ENCODE peak calls at places on chromosomes 2 and 18, in four cellular contexts. G is stomach, X is HL-60, R is heart left ventricle. L is an unnamed sample.
A peak's percentile ranks its signal among the peaks of the same experiment; 100 is the strongest.

GRCh38 chr2:194539436-194539835 is 1117.6 kb upstream of the SLC39A10 start:
- DNase-seq in G (no peak), R (no peak), X (no peak), L (no peak)

GRCh38 chr18:8882632-8883408 is 177.5 kb downstream of the MTCL1 start:
- DNase-seq in G (no peak), X (no peak), R (no peak), L (no peak)

GRCh38 chr2:212921061-212921460 is 230.4 kb downstream of the IKZF2 start:
- DNase-seq in G (no peak), X (no peak), R (no peak), L (no peak)

GRCh38 chr2:118386636-118387302 is 298.5 kb downstream of the INSIG2 start:
- DNase-seq in G (no peak), R (no peak), X (no peak), L (no peak)

GRCh38 chr2:211985393-211985792 is 553.2 kb downstream of the ERBB4 start:
- DNase-seq in R (no peak), G (no peak), X (no peak), L (no peak)

GRCh38 chr2:188634656-188635055 is 339.5 kb upstream of the COL3A1 start:
- DNase-seq in G (no peak), R (no peak), X (no peak), L (no peak)

GRCh38 chr2:128786800-128787478 is 468.3 kb upstream of the HS6ST1 start:
- DNase-seq in X (no peak), R (no peak), G (no peak), L (no peak)

GRCh38 chr2:183037660-183038340 is 457 bp downstream of the NCKAP1 start:
- DNase-seq in G (no peak), X (peak; percentile 24), R (no peak), L (peak; percentile 46)

GRCh38 chr2:240672701-240673190 is 9.9 kb downstream of the AQP12B start:
- DNase-seq in X (no peak), R (no peak), G (no peak), L (no peak)

GRCh38 chr2:160417745-160418397 is 75.7 kb downstream of the RBMS1 start:
- DNase-seq in R (no peak), G (no peak), X (no peak), L (no peak)

GRCh38 chr2:175233135-175233719 is 51.7 kb upstream of the ATP5MC3 start:
- DNase-seq in X (no peak), R (no peak), G (no peak), L (no peak)

GRCh38 chr2:216404010-216404618 is 8.2 kb upstream of the SMARCAL1 start:
- DNase-seq in G (peak; percentile 35), X (no peak), R (no peak), L (peak; percentile 54)

GRCh38 chr2:54763636-54764291 is 40.3 kb downstream of the EML6 start:
- DNase-seq in R (no peak), X (no peak), G (no peak), L (peak; percentile 21)

GRCh38 chr18:74446178-74446577 is 10.9 kb downstream of the DIPK1C start:
- DNase-seq in X (no peak), R (no peak), G (no peak), L (no peak)
- H3K27me3 ChIP-seq in X (peaks cover under 1% of the 10 kb centered on the region), R (no peaks in the 10 kb centered on the region), G (no peaks in the 10 kb centered on the region), L (no peaks in the 10 kb centered on the region)

GRCh38 chr18:23493654-23494053 is 9.7 kb upstream of the RMC1 start:
- DNase-seq in G (no peak), R (no peak), X (no peak), L (no peak)
- H3K27me3 ChIP-seq in G (no peaks in the 10 kb centered on the region), R (no peaks in the 10 kb centered on the region), X (no peaks in the 10 kb centered on the region), L (no peaks in the 10 kb centered on the region)

DNA sequence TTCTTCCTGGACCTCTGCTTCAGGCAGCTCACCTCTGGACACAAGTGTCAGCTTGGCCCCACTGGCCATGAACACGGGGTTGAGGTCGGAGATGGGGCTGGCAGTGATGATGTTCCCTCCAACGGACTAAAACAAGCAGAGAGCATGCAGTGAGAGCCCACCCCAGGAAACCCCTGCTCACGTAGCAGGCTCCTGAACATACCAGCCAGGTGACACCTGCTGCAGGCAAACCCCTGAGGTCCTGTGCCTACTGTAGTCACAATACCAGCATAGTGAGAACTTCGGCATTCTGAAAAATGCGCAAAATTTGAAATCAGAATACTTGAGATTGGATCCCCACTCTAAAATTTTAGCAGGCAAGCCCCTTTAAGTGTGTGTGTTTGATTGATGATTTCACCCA is 32.9 kb downstream of the XDH start:
- DNase-seq in G (no peak), R (no peak), X (no peak), L (no peak)
- H3K27me3 ChIP-seq in G (no peaks in the 10 kb centered on the region), R (no peaks in the 10 kb centered on the region), X (no peaks in the 10 kb centered on the region), L (no peaks in the 10 kb centered on the region)

DNA sequence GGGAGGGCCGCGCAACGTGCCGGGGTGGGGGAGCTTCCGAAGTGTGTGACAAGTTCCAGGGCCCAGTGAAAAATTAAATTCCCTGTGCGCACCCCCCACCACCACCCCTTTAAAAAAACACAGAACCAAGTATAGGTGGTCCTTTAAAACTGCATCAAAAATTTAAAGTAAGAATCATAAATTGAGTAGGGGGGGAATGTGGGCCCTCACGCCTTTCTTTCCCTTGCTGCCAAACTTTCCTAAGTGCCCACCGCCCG is 2.5 kb downstream of the BCL11A start:
- DNase-seq in X (no peak), R (no peak), G (no peak), L (no peak)
- H3K27me3 ChIP-seq in X (no peaks in the 10 kb centered on the region), R (peaks cover 93% of the 10 kb centered on the region), G (peaks cover 6% of the 10 kb centered on the region), L (no peaks in the 10 kb centered on the region)

GRCh38 chr2:236568922-236569592 is 568 bp upstream of the ACKR3 start:
- DNase-seq in X (no peak), G (no peak), R (no peak), L (no peak)

GRCh38 chr2:236569593-236569973 is at the start of gene ACKR3:
- DNase-seq in G (peak; percentile 76), X (no peak), R (peak; percentile 87), L (peak; percentile 92)

GRCh38 chr2:236568068-236568921 is 1.3 kb upstream of the ACKR3 start:
- DNase-seq in X (no peak), G (peak; percentile 50), R (peak; percentile 79), L (peak; percentile 75)

GRCh38 chr2:236571161-236571560 is 1.5 kb downstream of the ACKR3 start:
- DNase-seq in G (no peak), X (no peak), R (no peak), L (no peak)

GRCh38 chr2:236570081-236570979 is 705 bp downstream of the ACKR3 start:
- DNase-seq in X (no peak), G (no peak), R (no peak), L (no peak)
- H3K27me3 ChIP-seq in X (peaks cover 36% of the 10 kb centered on the region), G (no peaks in the 10 kb centered on the region), R (no peaks in the 10 kb centered on the region), L (no peaks in the 10 kb centered on the region)

GRCh38 chr2:88842656-88843055 is 151.2 kb downstream of the RPIA start:
- DNase-seq in R (no peak), G (no peak), X (no peak), L (no peak)
- H3K27me3 ChIP-seq in R (no peaks in the 10 kb centered on the region), G (no peaks in the 10 kb centered on the region), X (no peaks in the 10 kb centered on the region), L (no peaks in the 10 kb centered on the region)

GRCh38 chr2:120343100-120343432 is 2.9 kb upstream of the INHBB start:
- DNase-seq in R (no peak), X (no peak), G (no peak), L (no peak)
- H3K27me3 ChIP-seq in R (peaks cover 53% of the 10 kb centered on the region), X (peaks cover 27% of the 10 kb centered on the region), G (peaks cover 12% of the 10 kb centered on the region), L (no peaks in the 10 kb centered on the region)

GRCh38 chr18:22176622-22177495 is 7.5 kb downstream of the GATA6 start:
- DNase-seq in X (no peak), R (no peak), G (no peak), L (no peak)
- H3K27me3 ChIP-seq in X (peaks cover 76% of the 10 kb centered on the region), R (no peaks in the 10 kb centered on the region), G (no peaks in the 10 kb centered on the region), L (no peaks in the 10 kb centered on the region)